ENCODE peak calls at places on chromosomes 12 and 14, in ten cellular contexts. U, I, F, W, P, B, O, J, X and E are unnamed samples.

GRCh38 chr12:124312601-124313000 is 17.7 kb downstream of the RFLNA start:
- DNase-seq in I (no peak), W (no peak), X (no peak), F (no peak), U (no peak), J (no peak), P (no peak), B (no peak), O (no peak), E (no peak)

GRCh38 chr12:39813776-39814175 is 194.2 kb upstream of the ABCD2 start:
- DNase-seq in O (no peak), W (no peak), F (no peak), J (no peak), X (no peak), P (no peak), U (no peak), I (no peak), B (no peak), E (no peak)

GRCh38 chr12:104495786-104496185 is 39.0 kb downstream of the CHST11 start:
- DNase-seq in O (no peak), I (no peak), B (no peak), F (no peak), W (no peak), X (no peak), J (no peak), P (no peak), U (no peak), E (no peak)

GRCh38 chr12:68675098-68675842 is 11.5 kb upstream of the NUP107 start:
- DNase-seq in O (peak; percentile 48), B (peak; percentile 31), I (no peak), P (peak; percentile 93), J (no peak), W (peak; percentile 58), U (peak; percentile 37), F (peak; percentile 67), X (no peak), E (no peak)

GRCh38 chr14:91292476-91292875 is 48.0 kb upstream of the GPR68 start:
- DNase-seq in X (no peak), O (no peak), J (no peak), W (no peak), F (no peak), B (no peak), I (no peak), P (peak; percentile 50), U (no peak), E (no peak)

GRCh38 chr12:75969768-75970167 is 61.8 kb downstream of the PHLDA1 start:
- DNase-seq in F (no peak), B (no peak), O (peak; percentile 17), J (no peak), U (no peak), P (peak; percentile 28), X (no peak), I (no peak), W (no peak), E (no peak)

GRCh38 chr14:102362084-102362483 is 606 bp downstream of the CINP start:
- DNase-seq in F (peak; percentile 59), X (no peak), J (no peak), U (peak; percentile 4), I (peak; percentile 58), P (peak; percentile 83), W (no peak), O (peak; percentile 55), B (no peak), E (no peak)

GRCh38 chr12:91846466-91847055 is 299.1 kb downstream of the BTG1 start:
- DNase-seq in X (no peak), B (peak; percentile 42), U (no peak), I (no peak), P (no peak), J (no peak), F (no peak), O (peak; percentile 2), W (no peak), E (no peak)

GRCh38 chr14:74356892-74357575 is 8.8 kb downstream of the VRTN start:
- DNase-seq in F (no peak), I (no peak), X (no peak), O (no peak), B (no peak), W (no peak), P (no peak), J (no peak), U (no peak), E (no peak)

GRCh38 chr14:37246427-37246829 is 48.7 kb downstream of the MIPOL1 start:
- DNase-seq in F (no peak), J (no peak), W (no peak), O (peak; percentile 57), X (peak; percentile 55), U (no peak), B (peak; percentile 31), I (no peak), P (no peak), E (no peak)

GRCh38 chr12:12899530-12900380 is 8.4 kb downstream of the GPRC5A start:
- DNase-seq in P (peak; percentile 77), W (no peak), O (peak; percentile 96), J (peak; percentile 19), B (no peak), F (peak; percentile 24), X (no peak), I (no peak), U (no peak), E (no peak)

GRCh38 chr12:127519766-127520165 is 747.2 kb upstream of the TMEM132C start:
- DNase-seq in W (no peak), B (no peak), X (no peak), F (no peak), U (no peak), I (no peak), P (no peak), J (no peak), O (no peak), E (no peak)

GRCh38 chr14:77886010-77886409 is 86.1 kb downstream of the ADCK1 start:
- DNase-seq in B (no peak), O (no peak), W (no peak), J (no peak), I (no peak), P (no peak), X (no peak), F (no peak), U (no peak), E (no peak)

GRCh38 chr14:81137316-81137715 is 83.4 kb downstream of the GTF2A1 start:
- DNase-seq in O (peak; percentile 82), B (no peak), X (no peak), W (no peak), F (no peak), J (no peak), I (peak; percentile 43), P (no peak), U (no peak), E (no peak)

GRCh38 chr12:24705741-24706358 is 243.1 kb downstream of the BCAT1 start:
- DNase-seq in F (no peak), P (peak; percentile 6), I (no peak), J (no peak), X (no peak), W (no peak), U (no peak), B (peak; percentile 79), O (peak; percentile 16), E (no peak)

GRCh38 chr12:25123126-25123525 is 71.8 kb downstream of the DNAI7 start:
- DNase-seq in F (no peak), U (no peak), B (no peak), I (no peak), O (no peak), W (no peak), X (no peak), J (no peak), P (no peak), E (no peak)

GRCh38 chr12:77685112-77685511 is 145.6 kb upstream of the NAV3 start:
- DNase-seq in J (peak; percentile 54), B (peak; percentile 62), I (peak; percentile 0), O (peak; percentile 65), P (peak; percentile 20), U (no peak), W (no peak), X (peak; percentile 65), F (no peak), E (peak; percentile 50)

GRCh38 chr14:76844223-76844622 is 18.0 kb downstream of the LRRC74A start:
- DNase-seq in U (peak; percentile 18), P (peak; percentile 86), W (no peak), B (no peak), F (peak; percentile 55), I (peak; percentile 40), J (no peak), X (no peak), O (peak; percentile 32), E (no peak)

GRCh38 chr12:5168148-5168547 is 124.5 kb downstream of the KCNA5 start:
- DNase-seq in O (no peak), I (no peak), P (no peak), J (no peak), W (no peak), B (no peak), U (no peak), F (no peak), X (no peak), E (no peak)

GRCh38 chr12:115190191-115190590 is 506.2 kb upstream of the TBX3 start:
- DNase-seq in O (no peak), J (no peak), B (no peak), P (no peak), F (no peak), W (no peak), X (no peak), I (no peak), U (no peak), E (no peak)

GRCh38 chr14:73752297-73752992 is 38.3 kb upstream of the PNMA1 start:
- DNase-seq in B (no peak), W (peak; percentile 78), U (no peak), F (no peak), O (peak; percentile 93), X (no peak), P (peak; percentile 58), J (no peak), I (peak; percentile 76), E (no peak)

GRCh38 chr12:111448266-111448830 is 42.6 kb downstream of the SH2B3 start:
- DNase-seq in W (no peak), O (no peak), F (no peak), X (no peak), J (no peak), U (no peak), P (no peak), I (no peak), B (no peak), E (peak; percentile 5)

GRCh38 chr12:91077228-91077954 is 19.6 kb upstream of the KERA start:
- DNase-seq in F (no peak), W (no peak), B (no peak), U (no peak), P (no peak), O (no peak), J (no peak), X (no peak), I (no peak), E (no peak)

GRCh38 chr14:69107407-69108003 is 45.4 kb downstream of the DCAF5 start:
- DNase-seq in U (no peak), J (no peak), O (peak; percentile 76), B (peak; percentile 52), I (no peak), W (no peak), P (peak; percentile 46), X (peak; percentile 30), F (peak; percentile 6), E (no peak)

GRCh38 chr12:30110970-30111586 is 327.3 kb upstream of the TMTC1 start:
- DNase-seq in W (no peak), F (no peak), X (no peak), J (no peak), O (peak; percentile 0), U (no peak), P (no peak), I (no peak), B (no peak), E (no peak)

GRCh38 chr14:35549551-35549950 is 15.6 kb downstream of the INSM2 start:
- DNase-seq in X (no peak), U (no peak), F (no peak), W (no peak), P (no peak), I (no peak), J (no peak), O (no peak), B (no peak), E (no peak)

GRCh38 chr12:45336762-45337596 is 121.1 kb downstream of the ANO6 start:
- DNase-seq in U (no peak), X (no peak), B (no peak), W (no peak), O (peak; percentile 91), I (no peak), F (no peak), P (no peak), J (no peak), E (no peak)

GRCh38 chr12:124489915-124490583 is 77.4 kb downstream of the NCOR2 start:
- DNase-seq in B (no peak), W (no peak), P (no peak), F (no peak), J (no peak), X (no peak), O (no peak), I (no peak), U (no peak), E (no peak)